ENCODE peak calls at places on chromosomes 4 and X, in seven cellular contexts. T is foreskin fibroblast, L is tibial nerve, C is GM10248, U is IMR-90, N is nephron progenitor cell, P is GM06990. K is an unnamed sample.
A peak's percentile ranks its signal among the peaks of the same experiment; 100 is the strongest.

GRCh38 chr4:32189130-32189529 is 1469.0 kb downstream of the PCDH7 start:
- DNase-seq in T (no peak), L (no peak), C (no peak), U (no peak), N (peak; percentile 3), P (no peak), K (no peak)

GRCh38 chr4:6116696-6117285 is 83.6 kb downstream of the JAKMIP1 start:
- DNase-seq in T (no peak), L (no peak), C (no peak), U (no peak), N (no peak), P (no peak), K (no peak)

GRCh38 chrX:103398321-103398937 is 22.1 kb downstream of the BEX3 start:
- DNase-seq in T (peak; percentile 90), L (no peak), C (no peak), U (peak; percentile 86), N (no peak), P (no peak), K (no peak)

GRCh38 chrX:20472148-20472547 is 205.4 kb upstream of the RPS6KA3 start:
- DNase-seq in T (no peak), L (no peak), C (no peak), U (no peak), N (no peak), P (no peak), K (no peak)

GRCh38 chr4:87679449-87680169 is 29.5 kb downstream of the DMP1 start:
- DNase-seq in T (peak; percentile 69), L (no peak), C (peak; percentile 22), U (peak; percentile 58), N (peak; percentile 72), P (no peak), K (peak; percentile 27)

GRCh38 chr4:95432466-95432865 is 116.3 kb downstream of the UNC5C start:
- DNase-seq in T (no peak), L (no peak), C (no peak), U (no peak), N (no peak), P (no peak), K (no peak)

GRCh38 chr4:8038083-8038482 is 98.4 kb upstream of the AFAP1 start:
- DNase-seq in T (no peak), L (no peak), C (no peak), U (no peak), N (no peak), P (no peak), K (no peak)

GRCh38 chrX:134604701-134605271 is 53.5 kb downstream of the PLAC1 start:
- DNase-seq in T (peak; percentile 47), L (no peak), C (no peak), U (peak; percentile 42), N (no peak), P (no peak), K (no peak)

GRCh38 chr4:76208005-76208765 is 5.4 kb downstream of the SCARB2 start:
- DNase-seq in T (peak; percentile 95), L (peak; percentile 71), C (no peak), U (peak; percentile 94), N (no peak), P (no peak), K (no peak)

GRCh38 chrX:44992775-44993174 is 119.8 kb downstream of the KDM6A start:
- DNase-seq in T (no peak), L (no peak), C (no peak), U (no peak), N (no peak), P (no peak), K (no peak)

GRCh38 chr4:186297013-186297645 is 31.1 kb downstream of the F11 start:
- DNase-seq in T (peak; percentile 74), L (no peak), C (peak; percentile 61), U (peak; percentile 70), N (peak; percentile 13), P (no peak), K (no peak)

GRCh38 chrX:139202742-139203410 is 327.7 kb upstream of the F9 start:
- DNase-seq in T (no peak), L (no peak), C (no peak), U (no peak), N (peak; percentile 40), P (no peak), K (peak; percentile 41)

GRCh38 chr4:108377021-108377420 is 208.3 kb upstream of the LEF1 start:
- DNase-seq in T (no peak), L (no peak), C (no peak), U (no peak), N (no peak), P (no peak), K (no peak)

GRCh38 chr4:12734586-12734985 is 749.6 kb downstream of the RAB28 start:
- DNase-seq in T (no peak), L (no peak), C (no peak), U (no peak), N (no peak), P (no peak), K (no peak)

GRCh38 chr4:102687982-102688433 is 72.8 kb downstream of the MANBA start:
- DNase-seq in T (no peak), L (no peak), C (no peak), U (peak; percentile 15), N (no peak), P (peak; percentile 39), K (no peak)

GRCh38 chrX:1453390-1453783 is 678 bp upstream of the ASMTL start:
- DNase-seq in T (peak; percentile 77), L (no peak), C (peak; percentile 49), U (no peak), N (no peak), P (no peak), K (no peak)

GRCh38 chr4:177461606-177462005 is 19.4 kb upstream of the AGA start:
- DNase-seq in T (peak; percentile 24), L (no peak), C (no peak), U (no peak), N (no peak), P (no peak), K (no peak)

GRCh38 chrX:97027384-97027922 is 143.7 kb downstream of the RPA4 start:
- DNase-seq in T (no peak), L (no peak), C (no peak), U (peak; percentile 23), N (no peak), P (no peak), K (no peak)

GRCh38 chr4:62940229-62940628 is 1469.0 kb downstream of the TECRL start:
- DNase-seq in T (no peak), L (no peak), C (no peak), U (no peak), N (no peak), P (no peak), K (no peak)

GRCh38 chr4:76585897-76586360 is 150.9 kb downstream of the SHROOM3 start:
- DNase-seq in T (no peak), L (no peak), C (peak; percentile 72), U (no peak), N (peak; percentile 80), P (peak; percentile 51), K (peak; percentile 79)

GRCh38 chr4:158621729-158622128 is 50.0 kb downstream of the C4orf46 start:
- DNase-seq in T (no peak), L (no peak), C (no peak), U (no peak), N (no peak), P (peak; percentile 10), K (no peak)

GRCh38 chr4:176745902-176746301 is 46.8 kb downstream of the VEGFC start:
- DNase-seq in T (no peak), L (no peak), C (no peak), U (no peak), N (no peak), P (no peak), K (no peak)

GRCh38 chr4:168551945-168552695 is 55.3 kb downstream of the PALLD start:
- DNase-seq in T (no peak), L (no peak), C (no peak), U (no peak), N (no peak), P (no peak), K (no peak)

GRCh38 chr4:103012085-103012484 is 7.4 kb downstream of the SLC9B1 start:
- DNase-seq in T (peak; percentile 72), L (no peak), C (no peak), U (peak; percentile 83), N (no peak), P (no peak), K (no peak)

DNA sequence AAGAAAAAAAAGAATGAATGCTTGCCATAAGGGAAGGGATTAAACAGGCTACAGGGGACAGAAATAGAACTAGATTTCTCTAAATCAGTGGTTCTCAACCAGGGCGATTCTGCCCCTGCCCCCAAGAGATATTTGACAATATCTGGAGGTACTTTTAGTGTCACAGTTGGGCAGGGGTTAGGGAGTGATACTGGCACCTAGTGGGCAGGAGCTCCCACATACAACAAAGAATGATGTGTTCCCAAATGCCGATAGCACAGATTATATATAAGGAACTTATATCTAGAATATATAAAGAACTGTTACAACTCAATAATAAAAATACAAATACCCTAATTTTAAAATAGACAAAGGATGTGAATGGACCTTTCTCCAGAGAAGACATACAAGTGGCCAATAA is 14.7 kb downstream of the S100G start:
- DNase-seq in T (no peak), L (no peak), C (no peak), U (no peak), N (no peak), P (no peak), K (no peak)
- TF ChIP-seq CTCF in T (no peak), L (no peak), C (no peak), U (no peak), N (no peak), P (peak; percentile 19), K (no peak)

DNA sequence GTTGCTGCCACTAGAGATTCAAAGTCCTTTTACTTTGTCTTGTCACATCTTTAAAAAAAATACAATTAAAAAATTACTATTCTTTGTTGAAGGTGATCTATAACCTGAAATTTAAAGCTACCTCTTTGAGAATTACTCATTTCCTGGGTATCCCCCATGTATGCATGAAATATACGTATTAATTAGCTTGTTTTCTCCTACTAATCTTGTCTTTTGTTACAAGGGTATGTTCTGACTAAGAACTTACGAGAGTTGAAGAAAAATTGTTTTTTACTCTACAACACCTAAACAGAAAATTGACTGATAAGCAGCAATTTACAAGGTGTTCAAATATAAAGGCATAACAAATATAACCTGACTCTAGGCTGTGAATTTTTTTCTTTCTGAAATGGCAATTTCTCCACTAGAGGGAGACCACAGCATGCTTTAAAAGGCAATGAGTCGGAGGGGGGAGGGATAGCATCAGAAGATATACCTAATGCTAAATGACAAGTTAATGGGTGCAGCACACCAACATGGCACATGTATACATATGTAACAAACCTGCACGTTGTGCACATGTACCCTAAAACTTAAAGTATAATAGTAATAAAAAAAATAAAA is 249.6 kb downstream of the OPHN1 start:
- DNase-seq in T (peak; percentile 51), L (no peak), C (no peak), U (peak; percentile 51), N (no peak), P (no peak), K (no peak)
- TF ChIP-seq CTCF in T (peak; percentile 49), L (peak; percentile 39), C (peak; percentile 21), U (peak; percentile 55), N (peak; percentile 32), P (peak; percentile 51), K (peak; percentile 49)

DNA sequence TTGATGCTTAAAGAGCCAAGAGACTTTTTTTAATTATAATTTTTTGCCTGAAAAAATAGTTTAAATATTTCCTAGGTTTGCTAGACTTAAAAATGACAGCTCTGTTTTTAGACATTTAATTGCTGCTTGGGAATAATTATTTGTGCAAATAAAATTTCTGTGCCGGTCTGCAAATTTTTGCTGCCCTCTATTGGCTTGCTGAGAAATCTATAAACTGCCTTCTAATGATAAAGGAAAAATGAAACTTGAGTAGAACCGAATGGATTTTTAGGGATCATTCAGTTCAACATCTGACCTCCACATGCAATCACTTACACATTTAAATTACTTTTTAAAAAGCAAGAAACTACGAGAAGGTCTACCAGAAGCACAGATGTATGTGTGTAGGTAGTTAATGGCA is 434.0 kb downstream of the FAM133A start:
- DNase-seq in T (no peak), L (no peak), C (no peak), U (no peak), N (no peak), P (no peak), K (no peak)
- TF ChIP-seq CTCF in T (no peak), L (no peak), C (no peak), U (no peak), N (no peak), P (peak; percentile 3), K (peak; percentile 29)

GRCh38 chr4:30721353-30722091 is 1.4 kb downstream of the PCDH7 start:
- DNase-seq in T (peak; percentile 71), L (no peak), C (peak; percentile 16), U (peak; percentile 44), N (peak; percentile 77), P (peak; percentile 18), K (peak; percentile 79)
- TF ChIP-seq CTCF in T (no peak), L (peak; percentile 62), C (no peak), U (peak; percentile 62), N (no peak), P (no peak), K (peak; percentile 50)